ENCODE peak calls at places on chromosomes 6 and 20, in eight cellular contexts. One of them, this sample, is unnamed.

GRCh38 chr20:60664106-60664505 is 588.0 kb upstream of the CDH4 start:
- DNase-seq in activated T-cell treated with anti-CD3 and anti-CD28 coated beads for 1 hour: no peak
- DNase-seq in GOT3: no peak
- DNase-seq in hepatocyte: no peak
- DNase-seq in cardiac muscle cell: no peak
- DNase-seq in endothelial cell: no peak
- DNase-seq in fibroblast of mammary gland: no peak
- DNase-seq in IMR-90: no peak
- DNase-seq in this sample: no peak

GRCh38 chr6:138291036-138291848 is 73.0 kb upstream of the PBOV1 start:
- DNase-seq in activated T-cell treated with anti-CD3 and anti-CD28 coated beads for 1 hour: no peak
- DNase-seq in GOT3: no peak
- DNase-seq in hepatocyte: no peak
- DNase-seq in cardiac muscle cell: no peak
- DNase-seq in endothelial cell: no peak
- DNase-seq in fibroblast of mammary gland: no peak
- DNase-seq in IMR-90: no peak
- DNase-seq in this sample: no peak

GRCh38 chr6:121453191-121453590 is 17.7 kb downstream of the GJA1 start:
- DNase-seq in activated T-cell treated with anti-CD3 and anti-CD28 coated beads for 1 hour: no peak
- DNase-seq in GOT3: no peak
- DNase-seq in hepatocyte: no peak
- DNase-seq in cardiac muscle cell: no peak
- DNase-seq in endothelial cell: no peak
- DNase-seq in fibroblast of mammary gland: no peak
- DNase-seq in IMR-90: no peak
- DNase-seq in this sample: no peak

GRCh38 chr20:20286061-20286460 is 81.8 kb upstream of the INSM1 start:
- DNase-seq in activated T-cell treated with anti-CD3 and anti-CD28 coated beads for 1 hour: no peak
- DNase-seq in GOT3: no peak
- DNase-seq in hepatocyte: no peak
- DNase-seq in cardiac muscle cell: no peak
- DNase-seq in endothelial cell: no peak
- DNase-seq in fibroblast of mammary gland: no peak
- DNase-seq in IMR-90: no peak
- DNase-seq in this sample: no peak

GRCh38 chr6:116165596-116165995 is 39.7 kb upstream of the COL10A1 start:
- DNase-seq in activated T-cell treated with anti-CD3 and anti-CD28 coated beads for 1 hour: no peak
- DNase-seq in GOT3: no peak
- DNase-seq in hepatocyte: no peak
- DNase-seq in cardiac muscle cell: no peak
- DNase-seq in endothelial cell: no peak
- DNase-seq in fibroblast of mammary gland: no peak
- DNase-seq in IMR-90: no peak
- DNase-seq in this sample: no peak

GRCh38 chr6:44667226-44667625 is 279.7 kb downstream of the CDC5L start:
- DNase-seq in activated T-cell treated with anti-CD3 and anti-CD28 coated beads for 1 hour: no peak
- DNase-seq in GOT3: no peak
- DNase-seq in hepatocyte: no peak
- DNase-seq in cardiac muscle cell: no peak
- DNase-seq in endothelial cell: no peak
- DNase-seq in fibroblast of mammary gland: peak
- DNase-seq in IMR-90: peak
- DNase-seq in this sample: no peak

GRCh38 chr6:119347466-119348307 is 1.9 kb downstream of the MAN1A1 start:
- DNase-seq in activated T-cell treated with anti-CD3 and anti-CD28 coated beads for 1 hour: peak
- DNase-seq in GOT3: no peak
- DNase-seq in hepatocyte: peak
- DNase-seq in cardiac muscle cell: no peak
- DNase-seq in endothelial cell: no peak
- DNase-seq in fibroblast of mammary gland: peak
- DNase-seq in IMR-90: peak
- DNase-seq in this sample: peak

GRCh38 chr6:134774244-134774643 is 175.7 kb downstream of the ALDH8A1 start:
- DNase-seq in activated T-cell treated with anti-CD3 and anti-CD28 coated beads for 1 hour: no peak
- DNase-seq in GOT3: no peak
- DNase-seq in hepatocyte: no peak
- DNase-seq in cardiac muscle cell: no peak
- DNase-seq in endothelial cell: no peak
- DNase-seq in fibroblast of mammary gland: peak
- DNase-seq in IMR-90: peak
- DNase-seq in this sample: no peak

GRCh38 chr20:58446264-58446937 is 57.4 kb downstream of the VAPB start:
- DNase-seq in activated T-cell treated with anti-CD3 and anti-CD28 coated beads for 1 hour: no peak
- DNase-seq in GOT3: no peak
- DNase-seq in hepatocyte: no peak
- DNase-seq in cardiac muscle cell: no peak
- DNase-seq in endothelial cell: no peak
- DNase-seq in fibroblast of mammary gland: no peak
- DNase-seq in IMR-90: no peak
- DNase-seq in this sample: no peak

GRCh38 chr20:5065489-5066383 is 54.0 kb downstream of the PCNA start:
- DNase-seq in activated T-cell treated with anti-CD3 and anti-CD28 coated beads for 1 hour: no peak
- DNase-seq in GOT3: peak
- DNase-seq in hepatocyte: no peak
- DNase-seq in cardiac muscle cell: no peak
- DNase-seq in endothelial cell: no peak
- DNase-seq in fibroblast of mammary gland: peak
- DNase-seq in IMR-90: peak
- DNase-seq in this sample: peak

GRCh38 chr6:148973809-148974208 is 227.0 kb downstream of the UST start:
- DNase-seq in activated T-cell treated with anti-CD3 and anti-CD28 coated beads for 1 hour: no peak
- DNase-seq in GOT3: no peak
- DNase-seq in hepatocyte: peak
- DNase-seq in cardiac muscle cell: peak
- DNase-seq in endothelial cell: no peak
- DNase-seq in fibroblast of mammary gland: peak
- DNase-seq in IMR-90: peak
- DNase-seq in this sample: no peak

GRCh38 chr20:4929686-4930397 is 71.5 kb downstream of the SLC23A2 start:
- DNase-seq in activated T-cell treated with anti-CD3 and anti-CD28 coated beads for 1 hour: no peak
- DNase-seq in GOT3: no peak
- DNase-seq in hepatocyte: no peak
- DNase-seq in cardiac muscle cell: no peak
- DNase-seq in endothelial cell: no peak
- DNase-seq in fibroblast of mammary gland: peak
- DNase-seq in IMR-90: peak
- DNase-seq in this sample: no peak

GRCh38 chr6:38720295-38720694 is 5.2 kb downstream of the DNAH8 start:
- DNase-seq in activated T-cell treated with anti-CD3 and anti-CD28 coated beads for 1 hour: no peak
- DNase-seq in GOT3: no peak
- DNase-seq in hepatocyte: no peak
- DNase-seq in cardiac muscle cell: no peak
- DNase-seq in endothelial cell: no peak
- DNase-seq in fibroblast of mammary gland: no peak
- DNase-seq in IMR-90: peak
- DNase-seq in this sample: no peak

GRCh38 chr6:15131234-15132195 is 114.4 kb upstream of the JARID2 start:
- DNase-seq in activated T-cell treated with anti-CD3 and anti-CD28 coated beads for 1 hour: no peak
- DNase-seq in GOT3: no peak
- DNase-seq in hepatocyte: peak
- DNase-seq in cardiac muscle cell: no peak
- DNase-seq in endothelial cell: no peak
- DNase-seq in fibroblast of mammary gland: peak
- DNase-seq in IMR-90: peak
- DNase-seq in this sample: no peak

GRCh38 chr20:22771706-22772105 is 187.3 kb upstream of the FOXA2 start:
- DNase-seq in activated T-cell treated with anti-CD3 and anti-CD28 coated beads for 1 hour: no peak
- DNase-seq in GOT3: no peak
- DNase-seq in hepatocyte: no peak
- DNase-seq in cardiac muscle cell: no peak
- DNase-seq in endothelial cell: no peak
- DNase-seq in fibroblast of mammary gland: no peak
- DNase-seq in IMR-90: no peak
- DNase-seq in this sample: no peak

GRCh38 chr20:23368316-23369110 is 6.5 kb downstream of the GZF1 start:
- DNase-seq in activated T-cell treated with anti-CD3 and anti-CD28 coated beads for 1 hour: no peak
- DNase-seq in GOT3: no peak
- DNase-seq in hepatocyte: no peak
- DNase-seq in cardiac muscle cell: no peak
- DNase-seq in endothelial cell: no peak
- DNase-seq in fibroblast of mammary gland: peak
- DNase-seq in IMR-90: peak
- DNase-seq in this sample: no peak

GRCh38 chr6:148520109-148520841 is 177.6 kb downstream of the SASH1 start:
- DNase-seq in activated T-cell treated with anti-CD3 and anti-CD28 coated beads for 1 hour: no peak
- DNase-seq in GOT3: no peak
- DNase-seq in hepatocyte: no peak
- DNase-seq in cardiac muscle cell: no peak
- DNase-seq in endothelial cell: no peak
- DNase-seq in fibroblast of mammary gland: peak
- DNase-seq in IMR-90: no peak
- DNase-seq in this sample: no peak

GRCh38 chr6:159654483-159655098 is 38.5 kb downstream of the SOD2 start:
- DNase-seq in activated T-cell treated with anti-CD3 and anti-CD28 coated beads for 1 hour: no peak
- DNase-seq in GOT3: no peak
- DNase-seq in hepatocyte: peak
- DNase-seq in cardiac muscle cell: peak
- DNase-seq in endothelial cell: no peak
- DNase-seq in fibroblast of mammary gland: peak
- DNase-seq in IMR-90: peak
- DNase-seq in this sample: no peak

GRCh38 chr6:149203509-149203908 is 114.0 kb upstream of the TAB2 start:
- DNase-seq in activated T-cell treated with anti-CD3 and anti-CD28 coated beads for 1 hour: no peak
- DNase-seq in GOT3: no peak
- DNase-seq in hepatocyte: no peak
- DNase-seq in cardiac muscle cell: no peak
- DNase-seq in endothelial cell: no peak
- DNase-seq in fibroblast of mammary gland: no peak
- DNase-seq in IMR-90: no peak
- DNase-seq in this sample: no peak

GRCh38 chr20:20827992-20828597 is 115.7 kb upstream of the RALGAPA2 start:
- DNase-seq in activated T-cell treated with anti-CD3 and anti-CD28 coated beads for 1 hour: no peak
- DNase-seq in GOT3: no peak
- DNase-seq in hepatocyte: no peak
- DNase-seq in cardiac muscle cell: no peak
- DNase-seq in endothelial cell: no peak
- DNase-seq in fibroblast of mammary gland: no peak
- DNase-seq in IMR-90: no peak
- DNase-seq in this sample: no peak

GRCh38 chr6:133995296-133995695 is 42.3 kb downstream of the TBPL1 start:
- DNase-seq in activated T-cell treated with anti-CD3 and anti-CD28 coated beads for 1 hour: no peak
- DNase-seq in GOT3: no peak
- DNase-seq in hepatocyte: no peak
- DNase-seq in cardiac muscle cell: no peak
- DNase-seq in endothelial cell: no peak
- DNase-seq in fibroblast of mammary gland: no peak
- DNase-seq in IMR-90: peak
- DNase-seq in this sample: no peak

GRCh38 chr20:62744761-62745160 is 36.1 kb downstream of the NTSR1 start:
- DNase-seq in activated T-cell treated with anti-CD3 and anti-CD28 coated beads for 1 hour: no peak
- DNase-seq in GOT3: no peak
- DNase-seq in hepatocyte: no peak
- DNase-seq in cardiac muscle cell: no peak
- DNase-seq in endothelial cell: no peak
- DNase-seq in fibroblast of mammary gland: no peak
- DNase-seq in IMR-90: no peak
- DNase-seq in this sample: peak

GRCh38 chr20:20366896-20367680 is 816 bp upstream of the INSM1 start:
- DNase-seq in activated T-cell treated with anti-CD3 and anti-CD28 coated beads for 1 hour: no peak
- DNase-seq in GOT3: no peak
- DNase-seq in hepatocyte: no peak
- DNase-seq in cardiac muscle cell: peak
- DNase-seq in endothelial cell: peak
- DNase-seq in fibroblast of mammary gland: no peak
- DNase-seq in IMR-90: no peak
- DNase-seq in this sample: no peak

GRCh38 chr6:159170999-159171712 is 2.0 kb downstream of the FNDC1 start:
- DNase-seq in activated T-cell treated with anti-CD3 and anti-CD28 coated beads for 1 hour: no peak
- DNase-seq in GOT3: no peak
- DNase-seq in hepatocyte: peak
- DNase-seq in cardiac muscle cell: peak
- DNase-seq in endothelial cell: no peak
- DNase-seq in fibroblast of mammary gland: peak
- DNase-seq in IMR-90: peak
- DNase-seq in this sample: no peak

GRCh38 chr6:159499034-159499433 is 194.0 kb downstream of the SOD2 start:
- DNase-seq in activated T-cell treated with anti-CD3 and anti-CD28 coated beads for 1 hour: no peak
- DNase-seq in GOT3: no peak
- DNase-seq in hepatocyte: no peak
- DNase-seq in cardiac muscle cell: no peak
- DNase-seq in endothelial cell: no peak
- DNase-seq in fibroblast of mammary gland: no peak
- DNase-seq in IMR-90: no peak
- DNase-seq in this sample: no peak

GRCh38 chr6:118284736-118285360 is 263.2 kb upstream of the PLN start:
- DNase-seq in activated T-cell treated with anti-CD3 and anti-CD28 coated beads for 1 hour: no peak
- DNase-seq in GOT3: no peak
- DNase-seq in hepatocyte: no peak
- DNase-seq in cardiac muscle cell: no peak
- DNase-seq in endothelial cell: no peak
- DNase-seq in fibroblast of mammary gland: peak
- DNase-seq in IMR-90: peak
- DNase-seq in this sample: no peak

GRCh38 chr6:87346700-87347099 is 2.1 kb downstream of the C6orf163 start:
- DNase-seq in activated T-cell treated with anti-CD3 and anti-CD28 coated beads for 1 hour: no peak
- DNase-seq in GOT3: no peak
- DNase-seq in hepatocyte: no peak
- DNase-seq in cardiac muscle cell: no peak
- DNase-seq in endothelial cell: no peak
- DNase-seq in fibroblast of mammary gland: no peak
- DNase-seq in IMR-90: no peak
- DNase-seq in this sample: no peak

GRCh38 chr6:98841114-98841513 is 6.7 kb downstream of the POU3F2 start:
- DNase-seq in activated T-cell treated with anti-CD3 and anti-CD28 coated beads for 1 hour: no peak
- DNase-seq in GOT3: no peak
- DNase-seq in hepatocyte: no peak
- DNase-seq in cardiac muscle cell: no peak
- DNase-seq in endothelial cell: no peak
- DNase-seq in fibroblast of mammary gland: no peak
- DNase-seq in IMR-90: no peak
- DNase-seq in this sample: no peak

GRCh38 chr6:121932071-121933009 is 467.1 kb upstream of the HSF2 start:
- DNase-seq in activated T-cell treated with anti-CD3 and anti-CD28 coated beads for 1 hour: no peak
- DNase-seq in GOT3: peak
- DNase-seq in hepatocyte: peak
- DNase-seq in cardiac muscle cell: peak
- DNase-seq in endothelial cell: peak
- DNase-seq in fibroblast of mammary gland: peak
- DNase-seq in IMR-90: peak
- DNase-seq in this sample: peak

GRCh38 chr20:50628326-50628725 is 63.0 kb downstream of the RIPOR3 start:
- DNase-seq in activated T-cell treated with anti-CD3 and anti-CD28 coated beads for 1 hour: no peak
- DNase-seq in GOT3: no peak
- DNase-seq in hepatocyte: no peak
- DNase-seq in cardiac muscle cell: peak
- DNase-seq in endothelial cell: no peak
- DNase-seq in fibroblast of mammary gland: no peak
- DNase-seq in IMR-90: no peak
- DNase-seq in this sample: no peak